ENCODE peak calls at places on chromosomes 12 and 14, in six cellular contexts. P is naive thymus-derived CD4-positive, alpha-beta T cell; G is right lobe of liver; V is mammary epithelial cell; U is astrocyte; K is dorsolateral prefrontal cortex. D is an unnamed sample.
A peak's percentile ranks its signal among the peaks of the same experiment; 100 is the strongest.

GRCh38 chr14:61525293-61526011 is 169.9 kb upstream of the HIF1A start:
- DNase-seq in V (peak; percentile 100), P (no peak), U (peak; percentile 87), K (no peak), G (peak; percentile 76), D (peak; percentile 59)

GRCh38 chr12:120007272-120007671 is 18.2 kb downstream of the BICDL1 start:
- DNase-seq in G (no peak), P (peak; percentile 87), K (no peak), U (no peak), V (no peak), D (no peak)

GRCh38 chr14:51999084-51999483 is 9.7 kb downstream of the RTRAF start:
- DNase-seq in G (no peak), V (no peak), K (no peak), U (no peak), P (no peak), D (no peak)

GRCh38 chr14:49134940-49135339 is 451.2 kb downstream of the RPS29 start:
- DNase-seq in V (no peak), G (no peak), K (no peak), P (no peak), U (no peak), D (no peak)

GRCh38 chr12:42716521-42716920 is 127.0 kb upstream of the PRICKLE1 start:
- DNase-seq in G (no peak), P (no peak), V (no peak), U (peak; percentile 76), K (no peak), D (no peak)

GRCh38 chr12:8077207-8077606 is 4.9 kb upstream of the NECAP1 start:
- DNase-seq in U (peak; percentile 40), K (no peak), P (no peak), G (no peak), V (peak; percentile 78), D (no peak)

GRCh38 chr12:41699658-41700057 is 445.0 kb downstream of the GXYLT1 start:
- DNase-seq in K (no peak), U (no peak), P (no peak), G (no peak), V (no peak), D (no peak)

GRCh38 chr14:91116913-91117588 is 3.2 kb downstream of the DGLUCY start:
- DNase-seq in K (no peak), P (no peak), G (no peak), U (peak; percentile 13), V (no peak), D (no peak)

GRCh38 chr14:21118933-21119332 is 18.1 kb downstream of the TMEM253 start:
- DNase-seq in U (no peak), G (no peak), K (no peak), V (no peak), P (no peak), D (no peak)

GRCh38 chr14:102408729-102409128 is 46.0 kb downstream of the TECPR2 start:
- DNase-seq in V (no peak), P (no peak), K (no peak), U (no peak), G (no peak), D (no peak)

GRCh38 chr12:116455540-116456306 is 103.5 kb upstream of the MAP1LC3B2 start:
- DNase-seq in V (peak; percentile 83), U (peak; percentile 88), P (no peak), G (no peak), K (no peak), D (no peak)

GRCh38 chr12:109329710-109330109 is 18.0 kb upstream of the MYO1H start:
- DNase-seq in K (no peak), P (no peak), G (no peak), V (no peak), U (no peak), D (no peak)

GRCh38 chr12:97800561-97800960 is 338.0 kb downstream of the RMST start:
- DNase-seq in K (no peak), V (no peak), U (no peak), P (no peak), G (no peak), D (no peak)

GRCh38 chr12:51205350-51205749 is 12.5 kb downstream of the POU6F1 start:
- DNase-seq in P (no peak), U (no peak), G (no peak), K (no peak), V (no peak), D (no peak)

GRCh38 chr12:123150273-123150803 is 552 bp downstream of the PITPNM2 start:
- DNase-seq in U (no peak), P (no peak), V (no peak), K (peak; percentile 39), G (peak; percentile 65), D (no peak)

GRCh38 chr12:32161040-32161439 is 54.4 kb downstream of the BICD1 start:
- DNase-seq in G (no peak), P (no peak), U (no peak), V (no peak), K (no peak), D (no peak)

GRCh38 chr12:40957417-40957816 is 230.7 kb upstream of the PDZRN4 start:
- DNase-seq in K (no peak), U (no peak), G (no peak), P (no peak), V (no peak), D (no peak)

GRCh38 chr12:96982671-96983070 is 75.6 kb downstream of the NEDD1 start:
- DNase-seq in V (no peak), K (no peak), G (no peak), P (no peak), U (no peak), D (no peak)

GRCh38 chr12:56878010-56878339 is 56.2 kb downstream of the SDR9C7 start:
- DNase-seq in U (no peak), V (no peak), P (no peak), G (no peak), K (no peak), D (no peak)

DNA sequence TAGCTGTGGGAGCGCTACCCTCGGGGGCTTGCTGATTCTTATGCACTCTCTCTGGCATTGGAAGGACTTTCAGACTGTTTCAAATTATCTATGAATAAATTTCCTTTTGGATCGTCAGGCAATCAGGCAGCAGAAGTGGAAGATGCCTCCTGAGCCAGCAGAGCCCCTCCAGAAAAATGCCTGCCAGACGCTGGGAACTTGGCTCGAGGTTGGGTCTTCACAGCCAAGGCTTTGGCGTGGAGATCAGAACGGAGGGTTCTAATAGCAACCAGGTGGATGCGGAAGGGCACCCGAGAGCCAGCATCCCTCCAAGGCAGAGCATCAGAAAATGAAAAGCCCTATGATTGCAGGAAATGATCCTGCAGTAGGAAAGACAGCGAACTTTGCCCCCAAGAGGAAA is 119.2 kb upstream of the RFLNA start:
- DNase-seq in V (no peak), K (peak; percentile 90), U (no peak), P (no peak), G (no peak), D (no peak)
- H3K4me3 ChIP-seq in V (no peak overlapping the region), K (no peak overlapping the region), U (no peak overlapping the region), P (no peak overlapping the region), G (no peak overlapping the region), D (no peak overlapping the region)

GRCh38 chr12:58424735-58425379 is 483.5 kb downstream of the ATP23 start:
- DNase-seq in G (no peak), K (no peak), V (no peak), U (no peak), P (no peak), D (no peak)

GRCh38 chr12:58419905-58420304 is 478.5 kb downstream of the ATP23 start:
- DNase-seq in U (peak; percentile 49), K (no peak), V (peak; percentile 66), G (no peak), P (no peak), D (no peak)

GRCh38 chr12:58421990-58422389 is 480.6 kb downstream of the ATP23 start:
- DNase-seq in V (no peak), K (no peak), G (no peak), P (no peak), U (no peak), D (no peak)

GRCh38 chr12:58420496-58420895 is 479.1 kb downstream of the ATP23 start:
- DNase-seq in V (peak; percentile 92), G (no peak), K (no peak), P (no peak), U (peak; percentile 81), D (no peak)

DNA sequence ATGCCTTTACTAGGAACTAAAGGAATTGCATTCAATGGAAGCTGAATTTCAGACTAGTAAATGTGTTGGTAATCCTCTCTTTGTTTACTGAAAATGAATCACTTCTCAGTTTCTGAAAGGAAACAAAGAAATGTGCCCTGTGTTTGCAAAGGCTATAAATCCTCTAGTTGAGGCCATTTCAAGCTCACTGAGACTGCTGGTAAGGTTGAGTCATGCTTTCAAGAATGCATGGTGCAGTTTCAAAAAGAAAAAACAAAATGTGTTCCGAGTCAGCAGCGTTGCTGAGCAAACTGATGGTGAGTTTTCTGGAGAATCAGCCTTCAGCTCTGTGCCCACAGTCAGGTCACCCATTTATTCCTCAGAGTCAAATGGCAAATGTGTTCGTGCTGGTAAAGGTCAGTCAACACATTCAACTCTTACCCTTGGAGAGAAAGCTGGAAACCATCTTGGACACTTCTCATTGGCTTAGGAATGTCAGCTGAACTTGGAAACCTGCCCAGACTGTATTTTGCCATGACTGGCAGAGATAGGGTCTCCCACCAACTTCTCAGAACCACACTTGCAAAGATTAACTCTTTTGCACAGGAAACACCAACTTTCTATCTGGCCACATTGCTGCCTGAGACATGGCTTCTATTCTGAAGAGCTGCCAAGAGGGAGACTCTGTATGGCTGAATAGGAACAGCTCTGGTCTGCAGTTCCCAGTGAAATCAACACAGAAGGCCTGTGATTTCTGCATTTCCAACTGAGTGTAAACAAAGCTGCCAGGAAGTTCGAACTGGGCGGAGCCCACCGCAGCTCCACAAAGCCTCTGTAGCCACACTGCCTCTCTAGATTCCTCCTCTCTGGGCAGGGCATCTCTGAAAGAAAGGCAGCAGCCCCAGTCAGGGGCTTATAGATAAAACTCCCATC is 484.4 kb downstream of the ATP23 start:
- DNase-seq in P (no peak), G (no peak), V (peak; percentile 92), U (peak; percentile 95), K (no peak), D (peak; percentile 73)
- H3K4me3 ChIP-seq in P (no peak overlapping the region), G (no peak overlapping the region), V (no peak overlapping the region), U (peak overlapping the region; percentile 6), K (no peak overlapping the region), D (peak overlapping the region; percentile 3)

DNA sequence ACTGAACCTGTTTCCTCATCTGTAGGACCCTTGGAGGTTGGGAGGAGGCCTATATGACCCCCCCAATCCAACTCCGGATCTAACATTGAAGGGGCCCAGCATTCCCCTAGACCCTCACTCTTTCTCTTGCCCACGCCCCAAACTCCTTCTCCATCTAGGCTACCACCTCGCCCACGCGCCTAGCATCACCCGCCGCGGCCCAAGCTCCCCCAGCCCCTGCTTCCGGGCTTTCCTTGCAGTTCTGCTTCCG is 468 bp downstream of the CERS5 start:
- DNase-seq in V (no peak), U (peak; percentile 24), P (no peak), G (peak; percentile 60), K (no peak), D (no peak)
- H3K4me3 ChIP-seq in V (peak overlapping the region; percentile 62), U (peak overlapping the region; percentile 88), P (peak overlapping the region; percentile 69), G (peak overlapping the region; percentile 93), K (peak overlapping the region; percentile 83), D (peak overlapping the region; percentile 96)

DNA sequence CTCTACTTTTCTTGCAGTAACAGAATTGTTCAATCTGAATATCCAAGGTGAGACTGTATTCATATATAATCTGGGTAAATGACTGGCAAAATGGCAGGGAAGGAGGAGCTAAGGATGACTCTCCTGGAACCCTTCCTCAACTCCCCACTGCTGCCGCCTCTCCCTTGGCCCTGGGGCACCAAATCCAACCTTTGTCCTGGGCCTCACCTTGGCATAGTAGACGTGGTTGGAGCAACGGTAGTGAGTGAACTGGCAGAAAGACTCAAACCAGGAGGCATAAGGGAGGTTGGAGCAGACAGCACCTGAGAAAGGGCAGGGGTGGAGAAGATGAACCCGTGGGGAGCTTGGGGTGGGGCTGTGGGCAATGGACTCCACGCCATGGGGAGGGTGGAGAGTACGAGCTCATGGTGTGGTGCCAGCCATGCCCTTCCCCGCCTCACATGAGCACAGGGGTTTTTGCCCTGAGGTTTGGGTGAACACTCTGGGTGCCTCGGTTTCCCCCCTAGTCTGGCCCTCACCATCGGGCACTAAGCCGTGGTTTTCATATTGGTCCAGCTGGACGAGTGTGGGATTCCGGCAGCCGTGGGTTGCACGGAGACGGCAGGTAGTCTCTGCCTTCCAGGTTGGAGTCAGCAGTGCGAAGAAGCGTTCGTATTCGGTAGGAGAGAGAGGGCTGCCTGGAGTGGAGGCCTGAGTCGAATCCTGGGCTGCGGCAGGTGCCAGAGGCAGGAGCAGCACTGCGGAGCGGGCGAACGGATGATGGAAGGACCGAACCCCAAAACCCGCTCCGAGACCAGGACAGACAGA is 753 bp downstream of the ACRBP start:
- DNase-seq in K (peak; percentile 49), G (no peak), P (no peak), U (no peak), V (no peak), D (no peak)
- H3K4me3 ChIP-seq in K (peak overlapping the region; percentile 53), G (peak overlapping the region; percentile 57), P (peak overlapping the region; percentile 43), U (peak overlapping the region; percentile 51), V (no peak overlapping the region), D (peak overlapping the region; percentile 60)